ENCODE peak calls at places on chromosome 3, in seven cellular contexts. D is tibial nerve, T is left lung, Z is endodermal cell, H is WERI-Rb-1, A is AG04449, X is left ventricle myocardium inferior. M is an unnamed sample.

GRCh38 chr3:183244219-183244618 is 8.8 kb upstream of the B3GNT5 start:
- DNase-seq in A (no peak), H (no peak), Z (no peak), T (no peak), X (peak; percentile 38), D (peak; percentile 50), M (no peak)

GRCh38 chr3:195806916-195807231 is 4.9 kb downstream of the MUC4 start:
- DNase-seq in H (no peak), A (no peak), D (no peak), T (no peak), X (no peak), Z (no peak), M (no peak)

GRCh38 chr3:45795882-45796765 is at the start of gene SLC6A20:
- DNase-seq in T (peak; percentile 74), A (no peak), D (no peak), Z (peak; percentile 80), H (no peak), X (no peak), M (peak; percentile 70)

GRCh38 chr3:14646589-14647413 is 4.8 kb upstream of the CCDC174 start:
- DNase-seq in T (no peak), H (no peak), D (no peak), A (no peak), X (no peak), Z (peak; percentile 73), M (no peak)

GRCh38 chr3:15341030-15341726 is 8.8 kb upstream of the SH3BP5 start:
- DNase-seq in H (no peak), Z (no peak), X (no peak), D (no peak), A (no peak), T (no peak), M (no peak)

GRCh38 chr3:160564205-160564922 is 1.0 kb downstream of the KPNA4 start:
- DNase-seq in Z (peak; percentile 64), D (no peak), T (no peak), A (no peak), H (peak; percentile 30), X (no peak), M (no peak)

GRCh38 chr3:113717818-113718217 is 21.4 kb upstream of the USF3 start:
- DNase-seq in T (no peak), Z (no peak), A (no peak), D (no peak), H (no peak), X (no peak), M (no peak)

GRCh38 chr3:183158552-183159006 is 4.0 kb downstream of the LAMP3 start:
- DNase-seq in D (no peak), A (no peak), H (no peak), Z (peak; percentile 59), T (no peak), X (no peak), M (no peak)

GRCh38 chr3:46162975-46163550 is 45.0 kb downstream of the CCR1 start:
- DNase-seq in X (no peak), D (no peak), H (no peak), T (peak; percentile 46), A (no peak), Z (peak; percentile 82), M (no peak)

GRCh38 chr3:48581621-48582481 is 13.3 kb downstream of the COL7A1 start:
- DNase-seq in A (no peak), T (no peak), H (no peak), Z (no peak), X (no peak), D (no peak), M (no peak)

GRCh38 chr3:33648793-33649192 is 69.3 kb downstream of the CLASP2 start:
- DNase-seq in Z (no peak), D (no peak), X (no peak), A (no peak), T (no peak), H (no peak), M (no peak)

GRCh38 chr3:58288011-58288728 is 17.9 kb upstream of the RPP14 start:
- DNase-seq in Z (peak; percentile 3), X (no peak), T (no peak), D (no peak), H (no peak), A (no peak), M (no peak)

GRCh38 chr3:111227216-111227615 is 155.6 kb downstream of the NECTIN3 start:
- DNase-seq in T (no peak), D (no peak), Z (no peak), H (no peak), X (no peak), A (no peak), M (no peak)

GRCh38 chr3:195054311-195054710 is 216.6 kb downstream of the XXYLT1 start:
- DNase-seq in X (no peak), A (no peak), H (no peak), Z (peak; percentile 28), D (no peak), T (no peak), M (no peak)

GRCh38 chr3:18657858-18658820 is 233.0 kb upstream of the SATB1 start:
- DNase-seq in H (peak; percentile 9), Z (peak; percentile 56), X (no peak), A (no peak), T (no peak), D (no peak), M (no peak)

GRCh38 chr3:117035785-117036184 is 326.2 kb downstream of the TUSC7 start:
- DNase-seq in T (no peak), H (no peak), Z (peak; percentile 65), A (no peak), D (no peak), X (peak; percentile 16), M (no peak)

GRCh38 chr3:194387926-194388418 is 11.1 kb downstream of the GP5 start:
- DNase-seq in A (no peak), D (no peak), H (no peak), T (no peak), X (no peak), Z (no peak), M (no peak)

DNA sequence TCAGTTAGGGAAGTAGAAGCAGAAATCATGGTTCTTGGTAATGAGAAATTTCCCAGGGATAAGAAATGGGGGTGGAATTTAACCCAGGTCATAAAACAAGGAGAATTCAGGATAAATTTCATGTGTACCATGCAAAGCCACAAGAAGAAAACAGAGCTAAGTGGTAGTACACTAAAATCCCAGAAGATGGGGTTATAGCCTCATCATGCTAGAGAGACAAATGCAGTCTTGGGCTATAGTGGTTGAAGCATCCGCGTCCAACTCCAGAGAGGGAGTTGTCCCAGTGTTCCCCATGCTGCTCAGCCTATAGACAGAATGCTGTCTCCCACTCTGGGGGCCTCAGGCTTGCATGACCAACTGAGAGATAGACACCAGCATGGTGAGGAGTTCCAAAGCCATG is 36.2 kb upstream of the CLRN1 start:
- DNase-seq in D (no peak), Z (peak; percentile 50), A (no peak), H (no peak), X (no peak), T (no peak), M (no peak)
- TF ChIP-seq CTCF in D (peak; percentile 14), Z (peak; percentile 76), A (peak; percentile 42), H (peak; percentile 4), X (no peak), T (no peak), M (peak; percentile 38)

GRCh38 chr3:196996454-196997265 is 28.0 kb upstream of the PIGZ start:
- DNase-seq in X (peak; percentile 9), T (no peak), Z (peak; percentile 26), H (no peak), A (no peak), D (no peak), M (no peak)
- TF ChIP-seq CTCF in X (no peak), T (no peak), Z (no peak), H (no peak), A (no peak), D (no peak), M (no peak)

GRCh38 chr3:42014443-42014945 is 52.6 kb upstream of the ULK4 start:
- DNase-seq in X (no peak), D (no peak), H (no peak), T (no peak), Z (peak; percentile 49), A (no peak), M (no peak)

GRCh38 chr3:42013652-42014442 is 51.9 kb upstream of the ULK4 start:
- DNase-seq in D (no peak), H (peak; percentile 26), X (peak; percentile 79), Z (peak; percentile 74), A (no peak), T (peak; percentile 89), M (peak; percentile 71)

GRCh38 chr3:42014949-42015533 is 53.1 kb upstream of the ULK4 start:
- DNase-seq in H (peak; percentile 86), T (no peak), Z (peak; percentile 63), D (peak; percentile 30), X (peak; percentile 73), A (no peak), M (no peak)

GRCh38 chr3:42012378-42012934 is 50.6 kb upstream of the ULK4 start:
- DNase-seq in D (no peak), Z (no peak), X (no peak), A (no peak), T (no peak), H (no peak), M (no peak)

DNA sequence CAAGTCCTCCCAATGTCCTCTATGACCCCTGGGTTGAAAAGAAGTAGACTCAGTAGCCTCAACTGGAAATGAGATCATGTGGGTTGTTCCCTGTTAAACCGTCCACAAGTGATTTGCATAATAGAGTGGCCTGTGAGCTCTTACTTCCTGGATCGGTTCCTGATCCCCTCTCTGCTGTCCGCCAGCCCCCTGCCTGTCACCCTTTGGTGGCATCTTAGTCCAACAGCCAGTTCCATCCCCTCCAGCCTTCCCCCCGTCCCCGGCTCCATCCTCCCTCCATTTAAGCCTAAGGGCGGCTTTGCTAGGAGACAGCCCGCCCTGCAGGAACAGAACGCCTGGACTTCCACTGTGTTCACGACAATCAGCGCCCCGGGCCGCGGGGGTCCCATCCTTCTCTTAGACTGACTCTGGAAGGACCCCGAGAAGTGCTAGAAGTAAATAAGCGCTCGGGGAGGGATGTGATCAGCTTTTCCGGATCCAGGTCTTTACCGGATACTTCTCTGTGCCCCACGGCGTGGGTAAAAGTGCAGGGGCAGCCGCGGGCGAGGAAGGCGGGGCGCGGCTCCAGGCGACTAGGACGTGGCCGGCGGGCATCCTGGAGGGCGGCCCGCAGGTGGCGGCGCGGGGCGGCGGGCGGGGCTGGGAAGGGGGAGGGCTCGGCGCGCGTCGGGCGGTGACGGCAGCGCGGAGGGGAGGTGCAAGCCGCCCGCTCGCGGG is 51.2 kb upstream of the ULK4 start:
- DNase-seq in T (peak; percentile 97), X (peak; percentile 37), H (peak; percentile 73), A (no peak), D (peak; percentile 32), Z (peak; percentile 90), M (no peak)
- TF ChIP-seq CTCF in T (no peak), X (peak; percentile 17), H (no peak), A (no peak), D (no peak), Z (no peak), M (no peak)

DNA sequence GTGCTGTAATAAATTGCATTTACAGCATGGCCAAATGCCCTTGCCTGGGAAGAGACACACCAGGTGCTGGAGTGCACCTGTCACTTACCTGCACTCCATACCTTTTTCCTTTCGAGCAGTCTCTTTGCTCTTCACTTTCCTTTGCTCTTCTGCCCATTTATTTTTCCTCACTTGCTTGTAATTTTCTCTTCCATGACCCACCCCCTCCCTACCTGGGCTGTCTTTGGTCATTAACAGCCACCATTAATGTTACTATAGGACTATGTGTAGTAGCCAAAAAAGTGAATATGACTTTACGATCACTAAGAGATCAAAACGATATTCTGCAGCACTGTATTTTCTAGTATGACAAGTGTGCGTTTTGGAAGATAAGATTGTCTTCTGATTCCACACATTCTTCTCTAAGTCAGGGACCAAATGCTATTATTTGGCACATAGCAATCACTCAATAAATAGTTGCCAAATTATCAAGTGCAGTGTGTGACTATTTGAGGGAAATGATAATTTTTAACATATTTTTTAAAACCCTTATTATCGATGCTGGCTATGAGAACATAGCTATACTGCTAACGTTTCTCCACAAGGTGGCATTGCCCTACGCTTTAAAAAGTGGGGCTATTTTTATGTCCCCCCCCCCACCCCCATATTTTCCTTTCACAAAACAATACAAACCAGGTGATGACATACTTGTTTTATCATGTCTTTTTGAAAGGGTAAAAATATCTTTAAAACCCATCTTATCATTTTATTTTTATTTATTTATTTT is 114.4 kb downstream of the GHSR start:
- DNase-seq in A (no peak), D (no peak), T (no peak), Z (no peak), X (no peak), H (no peak), M (no peak)
- TF ChIP-seq CTCF in A (no peak), D (no peak), T (no peak), Z (peak; percentile 55), X (peak; percentile 30), H (no peak), M (peak; percentile 28)

M was measured in type B pancreatic cell.